ENCODE peak calls at places on chromosomes 7 and 10, in six cellular contexts. S is H9, Q is mesenchymal stem cell, W is H1, T is trophoblast cell, U is IMR-90. B is an unnamed sample. For H3K4me1, the result is how much of the 10 kb centered on the place peaks cover.

GRCh38 chr10:88282876-88283275 is 300.2 kb downstream of the RNLS start:
- DNase-seq in S (no peak), Q (no peak), W (no peak), T (no peak), U (no peak), B (no peak)

GRCh38 chr7:137146012-137146455 is 197.5 kb downstream of the PTN start:
- DNase-seq in S (no peak), Q (peak), W (no peak), T (no peak), U (peak), B (no peak)

GRCh38 chr10:34181545-34182300 is 633.4 kb downstream of the PARD3 start:
- DNase-seq in S (no peak), Q (peak), W (no peak), T (no peak), U (peak), B (no peak)

GRCh38 chr10:68242051-68242450 is 10.1 kb upstream of the ATOH7 start:
- DNase-seq in S (no peak), Q (no peak), W (no peak), T (no peak), U (no peak), B (no peak)

GRCh38 chr10:95337761-95338160 is 47.0 kb upstream of the PDLIM1 start:
- DNase-seq in S (no peak), Q (no peak), W (no peak), T (no peak), U (no peak), B (no peak)

GRCh38 chr7:72028267-72028666 is 383.9 kb downstream of the CALN1 start:
- DNase-seq in S (no peak), Q (no peak), W (no peak), T (no peak), U (no peak), B (no peak)

GRCh38 chr7:115227473-115228235 is 305.8 kb downstream of the MDFIC start:
- DNase-seq in S (no peak), Q (no peak), W (no peak), T (no peak), U (no peak), B (no peak)

GRCh38 chr10:60572511-60573194 is 183.0 kb upstream of the ANK3 start:
- DNase-seq in S (peak), Q (peak), W (no peak), T (no peak), U (peak), B (peak)

GRCh38 chr10:63137306-63137705 is 4.2 kb downstream of the NRBF2 start:
- DNase-seq in S (no peak), Q (peak), W (no peak), T (no peak), U (peak), B (no peak)

GRCh38 chr7:69285856-69286255 is 312.4 kb upstream of the AUTS2 start:
- DNase-seq in S (no peak), Q (no peak), W (no peak), T (no peak), U (no peak), B (no peak)

GRCh38 chr7:135169141-135169935 is 1.2 kb downstream of the CYREN start:
- DNase-seq in S (peak), Q (peak), W (peak), T (peak), U (peak), B (peak)

GRCh38 chr10:3568983-3569382 is 216.0 kb downstream of the KLF6 start:
- DNase-seq in S (no peak), Q (no peak), W (no peak), T (no peak), U (no peak), B (no peak)

GRCh38 chr10:127757033-127757432 is 20.0 kb downstream of the FOXI2 start:
- DNase-seq in S (no peak), Q (no peak), W (no peak), T (no peak), U (no peak), B (no peak)

GRCh38 chr7:132199626-132200025 is 376.6 kb downstream of the PLXNA4 start:
- DNase-seq in S (no peak), Q (no peak), W (no peak), T (no peak), U (no peak), B (no peak)

GRCh38 chr10:121751191-121751760 is 153.0 kb upstream of the FGFR2 start:
- DNase-seq in S (no peak), Q (no peak), W (no peak), T (no peak), U (no peak), B (no peak)

GRCh38 chr7:46557295-46557711 is 636.2 kb upstream of the IGFBP3 start:
- DNase-seq in S (no peak), Q (peak), W (no peak), T (no peak), U (no peak), B (no peak)
- H3K14ac ChIP-seq in S (no peak), Q (no peak), W (no peak), T (no peak), U (peak), B (no peak)

DNA sequence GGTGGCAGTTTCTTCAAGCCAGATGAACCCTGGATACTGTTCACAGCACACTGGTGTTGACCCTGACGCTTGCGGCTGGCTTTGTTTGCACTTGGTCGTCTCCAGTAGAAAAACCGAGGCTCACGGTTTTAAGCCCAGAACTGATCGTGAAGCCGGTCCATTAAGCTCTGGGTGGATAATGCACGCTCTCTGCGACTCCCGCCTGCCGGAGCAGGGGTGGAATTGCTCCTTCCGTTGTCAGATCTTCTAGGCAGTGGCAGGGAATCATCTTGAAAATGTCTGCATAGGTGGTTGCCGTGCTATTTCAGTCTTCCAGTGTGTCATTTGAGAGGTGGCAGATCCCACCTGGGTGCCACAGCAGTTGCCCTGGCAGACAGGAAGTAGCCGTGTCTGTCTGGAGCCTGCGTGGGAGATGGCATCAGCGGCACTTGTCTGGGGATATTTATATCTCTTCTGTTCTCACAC is 35.9 kb upstream of the AP5Z1 start:
- DNase-seq in S (no peak), Q (peak), W (no peak), T (no peak), U (peak), B (no peak)
- H3K4ac ChIP-seq in S (no peak), Q (peak), W (no peak), T (no peak), U (peak), B (no peak)

GRCh38 chr7:44978511-44979366 is at the start of gene MYO1G:
- DNase-seq in S (no peak), Q (no peak), W (peak), T (no peak), U (no peak), B (no peak)
- H3K4me1 ChIP-seq in S (under half), Q (under half), W (under half), T (under half), U (under half), B (under half)

GRCh38 chr10:80968903-80969302 is 431.2 kb downstream of the SH2D4B start:
- DNase-seq in S (no peak), Q (no peak), W (no peak), T (no peak), U (no peak), B (no peak)
- H3K14ac ChIP-seq in S (no peak), Q (no peak), W (no peak), T (no peak), U (no peak), B (no peak)

DNA sequence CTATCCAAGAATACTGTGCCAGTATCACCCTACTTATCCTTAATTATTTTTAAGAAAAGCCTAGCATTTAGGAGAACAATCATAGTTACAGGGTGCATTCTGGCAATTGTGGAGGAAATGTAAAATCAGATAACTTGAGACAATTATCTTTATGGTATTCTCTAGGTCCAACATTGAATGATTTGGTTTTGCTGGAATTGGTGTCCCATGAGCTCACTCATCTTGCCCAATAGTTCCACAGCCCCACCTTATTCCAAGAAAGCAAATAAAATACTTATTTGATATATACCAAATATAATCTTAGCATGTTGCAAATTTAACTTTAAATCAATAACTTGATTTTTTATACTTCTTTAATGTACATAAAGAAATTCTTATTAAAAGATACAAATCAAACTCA is 65.3 kb downstream of the DGKB start:
- DNase-seq in S (no peak), Q (no peak), W (no peak), T (no peak), U (no peak), B (no peak)
- H3K4ac ChIP-seq in S (no peak), Q (no peak), W (no peak), T (no peak), U (no peak), B (no peak)

DNA sequence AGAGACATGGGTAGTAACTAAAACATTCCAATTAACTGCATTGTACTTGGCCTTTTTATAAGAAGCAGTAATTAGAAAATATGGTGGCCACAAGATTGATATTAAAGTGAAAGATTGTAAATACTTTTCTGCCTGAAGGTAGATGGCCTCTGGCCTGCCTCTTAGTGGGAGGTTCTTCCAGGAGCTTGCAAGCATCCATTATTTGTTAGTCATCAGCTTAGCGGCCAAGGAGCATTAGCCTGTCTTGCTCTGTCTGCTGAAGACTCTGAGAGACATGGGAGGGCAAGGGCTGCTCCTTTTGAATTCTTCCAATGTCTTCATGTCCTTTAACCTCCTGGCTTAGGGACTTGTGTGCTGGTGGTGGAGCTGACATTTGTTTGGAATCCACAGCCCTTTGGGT is 80.4 kb downstream of the TCF7L2 start:
- DNase-seq in S (no peak), Q (peak), W (no peak), T (peak), U (peak), B (no peak)
- H3K4me1 ChIP-seq in S (under half), Q (under half), W (under half), T (under half), U (under half), B (under half)

GRCh38 chr10:104193787-104194186 is 38.4 kb downstream of the CFAP43 start:
- DNase-seq in S (no peak), Q (no peak), W (no peak), T (no peak), U (no peak), B (no peak)

GRCh38 chr10:104202231-104202630 is 29.9 kb downstream of the CFAP43 start:
- DNase-seq in S (no peak), Q (no peak), W (no peak), T (no peak), U (no peak), B (no peak)

GRCh38 chr10:104201636-104202035 is 30.5 kb downstream of the CFAP43 start:
- DNase-seq in S (no peak), Q (no peak), W (no peak), T (peak), U (no peak), B (no peak)

GRCh38 chr10:104199567-104199966 is 32.6 kb downstream of the CFAP43 start:
- DNase-seq in S (no peak), Q (no peak), W (no peak), T (no peak), U (no peak), B (no peak)

DNA sequence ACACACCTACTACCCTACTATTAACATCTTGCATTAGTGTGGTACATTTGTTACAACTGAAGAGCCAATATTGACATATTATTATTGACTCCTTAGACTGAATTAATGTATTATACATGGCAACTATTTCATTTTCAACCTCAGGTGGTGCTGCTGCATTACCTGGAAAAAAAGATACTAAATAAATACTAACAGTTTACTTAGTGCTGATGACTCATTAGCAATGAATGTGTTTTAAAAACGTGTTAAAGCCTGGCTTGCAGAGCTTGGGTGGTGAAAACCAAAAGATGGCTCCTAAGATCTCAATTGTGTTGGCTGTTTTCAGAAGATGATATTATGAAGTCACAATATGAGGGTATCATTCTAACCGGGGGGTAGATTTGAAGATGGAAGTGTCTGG is 34.8 kb downstream of the CFAP43 start:
- DNase-seq in S (no peak), Q (no peak), W (no peak), T (no peak), U (no peak), B (no peak)
- H3K14ac ChIP-seq in S (no peak), Q (no peak), W (no peak), T (no peak), U (no peak), B (no peak)

GRCh38 chr7:139482662-139483466 is 609 bp downstream of the KLRG2 start:
- DNase-seq in S (peak), Q (peak), W (peak), T (peak), U (no peak), B (peak)
- H3K4ac ChIP-seq in S (no peak), Q (no peak), W (no peak), T (no peak), U (no peak), B (no peak)